ENCODE peak calls at places on chromosomes 13 and 19, in nine cellular contexts. Z is HFF-Myc, L is neural crest cell, P is Calu3, R is AG04449, N is coronary artery, W is progenitor cell of endocrine pancreas, A is nephron progenitor cell, I is brain microvascular endothelial cell. G is an unnamed sample.

GRCh38 chr19:40659566-40659965 is 30.9 kb downstream of the NUMBL start:
- DNase-seq in Z (no peak), L (no peak), P (no peak), R (no peak), N (no peak), W (no peak), A (no peak), I (no peak), G (no peak)

GRCh38 chr19:50410109-50410508 is 8.6 kb upstream of the SPIB start:
- DNase-seq in Z (no peak), L (no peak), P (no peak), R (no peak), N (no peak), W (no peak), A (no peak), I (no peak), G (no peak)

GRCh38 chr19:38544569-38545315 is 73.0 kb downstream of the MAP4K1 start:
- DNase-seq in Z (no peak), L (no peak), P (no peak), R (peak; percentile 7), N (no peak), W (no peak), A (no peak), I (no peak), G (no peak)

GRCh38 chr13:112974676-112975075 is 5.7 kb downstream of the MCF2L start:
- DNase-seq in Z (no peak), L (no peak), P (no peak), R (no peak), N (no peak), W (no peak), A (no peak), I (no peak), G (no peak)

GRCh38 chr19:32823747-32824102 is 45.8 kb downstream of the SLC7A9 start:
- DNase-seq in Z (no peak), L (no peak), P (no peak), R (no peak), N (no peak), W (no peak), A (no peak), I (no peak), G (no peak)

GRCh38 chr13:30112602-30113435 is 194.5 kb downstream of the KATNAL1 start:
- DNase-seq in Z (peak; percentile 65), L (peak; percentile 86), P (peak; percentile 83), R (peak; percentile 57), N (no peak), W (peak; percentile 70), A (peak; percentile 86), I (peak; percentile 61), G (peak; percentile 77)

GRCh38 chr19:38742296-38742695 is 2.0 kb downstream of the CAPN12 start:
- DNase-seq in Z (no peak), L (no peak), P (no peak), R (no peak), N (no peak), W (no peak), A (no peak), I (no peak), G (no peak)

GRCh38 chr13:25887962-25888655 is 163.7 kb downstream of the SHISA2 start:
- DNase-seq in Z (no peak), L (no peak), P (no peak), R (no peak), N (no peak), W (no peak), A (no peak), I (no peak), G (no peak)

GRCh38 chr19:4409123-4409933 is 6.9 kb downstream of the CHAF1A start:
- DNase-seq in Z (no peak), L (no peak), P (no peak), R (no peak), N (no peak), W (no peak), A (no peak), I (no peak), G (no peak)

GRCh38 chr19:46990998-46991676 is 28.5 kb upstream of the NPAS1 start:
- DNase-seq in Z (peak; percentile 67), L (peak; percentile 75), P (peak; percentile 85), R (no peak), N (peak; percentile 89), W (peak; percentile 60), A (peak; percentile 79), I (peak; percentile 69), G (no peak)

GRCh38 chr19:11435833-11436313 is 438 bp downstream of the PRKCSH start:
- DNase-seq in Z (no peak), L (no peak), P (peak; percentile 4), R (no peak), N (no peak), W (no peak), A (peak; percentile 43), I (no peak), G (no peak)

GRCh38 chr19:7360393-7360984 is 11.8 kb downstream of the ARHGEF18 start:
- DNase-seq in Z (no peak), L (no peak), P (no peak), R (no peak), N (no peak), W (no peak), A (no peak), I (no peak), G (no peak)

DNA sequence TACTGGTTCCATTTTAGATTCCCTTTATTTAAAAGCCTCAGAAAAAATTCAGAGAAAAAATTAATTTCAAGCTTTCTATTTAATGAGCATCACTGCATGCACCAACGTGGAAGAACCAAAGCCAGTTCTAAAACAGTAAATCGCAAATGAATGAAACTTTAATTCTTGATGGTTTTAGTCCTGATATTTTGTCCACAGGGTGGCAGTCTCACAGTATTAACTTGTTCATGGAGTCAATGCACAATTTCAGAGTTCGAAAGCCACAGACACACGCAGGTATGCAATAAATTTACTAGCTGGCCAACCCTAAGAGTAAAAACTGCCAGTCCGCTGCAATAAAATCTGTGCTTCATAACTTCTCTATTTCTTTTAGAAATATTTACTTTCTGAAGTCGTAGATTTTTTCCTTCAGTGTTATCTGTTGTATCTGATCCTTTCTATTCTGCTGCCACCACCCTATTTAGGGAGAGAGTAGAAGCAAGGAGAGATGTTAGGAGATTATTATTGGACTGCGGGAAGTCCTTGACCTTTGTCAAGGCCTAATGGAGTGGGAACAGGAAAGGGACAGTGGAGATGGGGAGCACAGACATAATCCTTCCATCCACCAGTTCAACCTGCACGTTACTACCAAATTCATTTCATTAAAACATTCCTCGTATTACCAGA is 7.0 kb upstream of the WBP4 start:
- DNase-seq in Z (peak; percentile 51), L (peak; percentile 9), P (peak; percentile 32), R (no peak), N (no peak), W (no peak), A (peak; percentile 12), I (peak; percentile 38), G (no peak)
- TF ChIP-seq CTCF in Z (peak; percentile 39), L (peak; percentile 76), P (peak; percentile 31), R (peak; percentile 45), N (no peak), W (peak; percentile 66), A (peak; percentile 48), I (peak; percentile 48), G (peak; percentile 56)

DNA sequence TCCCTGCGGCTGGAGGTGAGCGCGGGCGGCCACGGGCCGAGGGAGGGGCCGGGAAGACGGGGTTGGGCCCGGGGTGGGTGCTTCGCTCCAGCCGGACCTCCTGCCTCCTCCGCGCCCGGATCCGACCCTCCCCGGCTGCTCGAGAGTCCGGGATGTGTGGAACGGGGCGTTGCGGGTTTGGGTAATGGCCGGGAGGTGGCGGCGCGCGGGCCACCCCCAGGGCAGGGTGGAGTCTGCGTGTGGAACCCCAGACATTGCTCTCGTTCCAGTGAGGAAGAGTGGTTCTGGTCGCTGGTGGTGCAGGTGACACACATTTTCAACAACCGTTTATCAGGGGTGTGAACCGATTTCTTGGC is 38.8 kb downstream of the ARHGEF7 start:
- DNase-seq in Z (no peak), L (no peak), P (peak; percentile 33), R (no peak), N (peak; percentile 81), W (peak; percentile 44), A (peak; percentile 71), I (peak; percentile 26), G (peak; percentile 4)
- TF ChIP-seq CTCF in Z (peak; percentile 9), L (no peak), P (no peak), R (peak; percentile 43), N (no peak), W (peak; percentile 8), A (no peak), I (peak; percentile 51), G (peak; percentile 39)

DNA sequence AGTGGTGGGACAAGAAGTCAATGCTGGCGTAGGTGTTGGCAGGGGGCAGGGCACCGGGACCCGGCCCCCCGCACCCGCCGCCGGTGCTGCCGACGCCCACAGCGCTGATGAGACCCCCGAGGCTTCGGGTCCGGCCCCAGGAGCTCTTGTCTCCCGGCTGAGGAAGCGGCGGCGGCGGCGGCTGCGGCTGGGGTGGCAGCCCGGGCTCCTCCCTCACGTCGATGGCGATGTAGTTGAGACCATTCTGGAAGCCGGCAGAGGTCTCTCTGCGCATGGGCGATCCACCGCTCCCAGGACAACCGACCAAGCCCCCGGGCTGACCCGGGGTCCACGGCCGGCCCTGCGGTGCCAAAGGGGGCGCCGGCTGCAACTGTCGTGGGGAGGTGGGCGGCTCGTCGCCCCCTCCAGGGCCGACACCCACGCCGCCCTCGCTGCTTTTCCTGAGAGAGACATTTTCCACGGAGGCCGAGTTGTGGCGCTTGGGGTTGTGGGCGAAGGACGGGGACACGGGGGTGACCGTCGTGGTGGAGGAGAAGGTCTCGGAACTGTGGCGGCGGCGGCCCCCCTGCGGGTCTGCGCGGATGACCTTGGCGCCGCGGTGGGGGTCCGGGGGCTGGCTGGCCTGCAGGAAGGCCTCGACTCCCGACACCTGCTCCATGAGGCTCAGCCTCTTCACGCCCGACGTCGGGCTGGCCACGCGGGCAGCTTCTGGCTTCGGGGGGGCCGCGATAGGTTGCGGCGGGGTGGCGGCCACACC is 4.1 kb downstream of the IRS2 start:
- DNase-seq in Z (no peak), L (no peak), P (no peak), R (no peak), N (no peak), W (no peak), A (no peak), I (no peak), G (no peak)
- TF ChIP-seq CTCF in Z (no peak), L (no peak), P (no peak), R (no peak), N (no peak), W (no peak), A (no peak), I (no peak), G (no peak)

GRCh38 chr19:12646551-12646950 is 20.0 kb downstream of the MAN2B1 start:
- DNase-seq in Z (no peak), L (no peak), P (no peak), R (no peak), N (no peak), W (no peak), A (no peak), I (no peak), G (no peak)

GRCh38 chr19:12649941-12650340 is 16.6 kb downstream of the MAN2B1 start:
- DNase-seq in Z (no peak), L (no peak), P (no peak), R (no peak), N (no peak), W (no peak), A (no peak), I (no peak), G (no peak)

GRCh38 chr19:12647490-12648071 is 19.0 kb downstream of the MAN2B1 start:
- DNase-seq in Z (no peak), L (no peak), P (no peak), R (no peak), N (no peak), W (no peak), A (peak; percentile 26), I (peak; percentile 16), G (no peak)

GRCh38 chr19:12647047-12647446 is 19.5 kb downstream of the MAN2B1 start:
- DNase-seq in Z (no peak), L (no peak), P (no peak), R (no peak), N (no peak), W (no peak), A (no peak), I (no peak), G (no peak)

GRCh38 chr19:12648088-12648487 is 18.5 kb downstream of the MAN2B1 start:
- DNase-seq in Z (no peak), L (no peak), P (no peak), R (no peak), N (no peak), W (no peak), A (no peak), I (no peak), G (no peak)
- TF ChIP-seq CTCF in Z (peak; percentile 12), L (no peak), P (no peak), R (peak; percentile 28), N (no peak), W (no peak), A (no peak), I (peak; percentile 50), G (peak; percentile 42)